ENCODE peak calls at places on chromosomes 1 and 21, in four cellular contexts. D, H, C and R are unnamed samples.

GRCh38 chr1:239250353-239251035 is 135.9 kb upstream of the CHRM3 start:
- DNase-seq in H (no peak), D (no peak), C (no peak), R (no peak)

GRCh38 chr1:109386054-109386717 is 11.5 kb downstream of the SORT1 start:
- DNase-seq in C (no peak), H (no peak), D (no peak), R (no peak)

GRCh38 chr1:157105988-157106812 is 6.6 kb upstream of the ETV3L start:
- DNase-seq in H (peak; percentile 79), C (no peak), D (peak; percentile 97), R (peak; percentile 74)

GRCh38 chr1:32068891-32069590 is 3.7 kb upstream of the TMEM39B start:
- DNase-seq in D (peak; percentile 62), C (no peak), H (peak; percentile 79), R (peak; percentile 40)

GRCh38 chr1:202170726-202171125 is 10.3 kb upstream of the PTPN7 start:
- DNase-seq in C (no peak), D (no peak), H (no peak), R (no peak)

GRCh38 chr1:86914998-86915736 is 732 bp downstream of the HS2ST1 start:
- DNase-seq in D (peak; percentile 53), H (peak; percentile 51), C (peak; percentile 30), R (peak; percentile 59)

GRCh38 chr1:1541956-1542765 is 1.7 kb upstream of the TMEM240 start:
- DNase-seq in C (no peak), D (no peak), H (no peak), R (no peak)

GRCh38 chr1:174726167-174726879 is 273.4 kb upstream of the CACYBP start:
- DNase-seq in D (peak; percentile 55), H (peak; percentile 51), C (no peak), R (peak; percentile 61)

GRCh38 chr1:160744287-160744857 is 5.3 kb downstream of the SLAMF7 start:
- DNase-seq in C (no peak), H (no peak), D (no peak), R (no peak)

GRCh38 chr1:240941706-240942370 is 329.9 kb upstream of the GREM2 start:
- DNase-seq in C (no peak), D (no peak), H (no peak), R (no peak)

GRCh38 chr1:26277261-26277661 is 2.6 kb upstream of the SH3BGRL3 start:
- DNase-seq in C (no peak), H (no peak), D (no peak), R (no peak)

GRCh38 chr21:45292399-45293213 is 4.9 kb upstream of the POFUT2 start:
- DNase-seq in D (peak; percentile 86), H (peak; percentile 81), C (peak; percentile 71), R (peak; percentile 84)

GRCh38 chr1:2968471-2968881 is 52.8 kb upstream of the ACTRT2 start:
- DNase-seq in D (no peak), C (no peak), H (no peak), R (no peak)

GRCh38 chr1:150268342-150268705 is 492 bp downstream of the APH1A start:
- DNase-seq in C (peak; percentile 39), D (no peak), H (peak; percentile 28), R (no peak)

GRCh38 chr1:8239306-8240023 is 78.4 kb upstream of the SLC45A1 start:
- DNase-seq in C (no peak), H (no peak), D (peak; percentile 39), R (no peak)

GRCh38 chr1:169111472-169111871 is 5.0 kb downstream of the ATP1B1 start:
- DNase-seq in C (no peak), H (no peak), D (no peak), R (no peak)

GRCh38 chr1:13828454-13829151 is 128.6 kb downstream of the PRDM2 start:
- DNase-seq in C (peak; percentile 12), D (no peak), H (no peak), R (no peak)

GRCh38 chr1:18154431-18155194 is 47.0 kb downstream of the IGSF21 start:
- DNase-seq in D (no peak), H (no peak), C (no peak), R (no peak)

GRCh38 chr1:16720403-16721223 is 19.7 kb upstream of the RNU1-4 start:
- DNase-seq in D (no peak), H (no peak), C (no peak), R (no peak)

GRCh38 chr1:234230414-234230862 is 142.8 kb upstream of the COA6 start:
- DNase-seq in C (no peak), D (no peak), H (no peak), R (no peak)

GRCh38 chr1:245091818-245092637 is 62.8 kb upstream of the KIF26B start:
- DNase-seq in C (no peak), H (peak; percentile 95), D (peak; percentile 99), R (peak; percentile 94)

GRCh38 chr1:183879477-183879876 is 74.6 kb downstream of the RGL1 start:
- DNase-seq in D (no peak), H (no peak), C (no peak), R (no peak)

GRCh38 chr1:74467786-74468377 is 44.5 kb downstream of the LRRC53 start:
- DNase-seq in H (no peak), D (peak; percentile 23), C (no peak), R (no peak)

GRCh38 chr1:150578278-150579109 is 916 bp downstream of the MCL1 start:
- DNase-seq in C (peak; percentile 66), D (peak; percentile 91), H (peak; percentile 90), R (peak; percentile 96)

GRCh38 chr1:58652351-58653184 is 47.3 kb downstream of the MYSM1 start:
- DNase-seq in D (peak; percentile 84), H (peak; percentile 83), C (peak; percentile 60), R (peak; percentile 91)

GRCh38 chr1:197144570-197145325 is 1.7 kb downstream of the ASPM start:
- DNase-seq in C (no peak), H (peak; percentile 28), D (peak; percentile 34), R (peak; percentile 41)

GRCh38 chr1:224377676-224378006 is 21.0 kb downstream of the CNIH4 start:
- DNase-seq in C (no peak), D (peak; percentile 84), H (peak; percentile 15), R (peak; percentile 39)

GRCh38 chr1:15071936-15072335 is 81.6 kb upstream of the TMEM51 start:
- DNase-seq in C (no peak), D (no peak), H (no peak), R (no peak)

GRCh38 chr21:41851090-41851790 is 27.9 kb downstream of the PRDM15 start:
- DNase-seq in D (no peak), H (no peak), C (no peak), R (no peak)

GRCh38 chr1:151340870-151341754 is 5.9 kb downstream of the RFX5 start:
- DNase-seq in H (peak; percentile 87), D (peak; percentile 86), C (no peak), R (peak; percentile 87)

GRCh38 chr1:119448112-119448511 is 33.2 kb downstream of the HSD3B2 start:
- DNase-seq in D (no peak), C (no peak), H (no peak), R (no peak)

GRCh38 chr1:91559046-91559750 is 58.5 kb downstream of the CDC7 start:
- DNase-seq in H (no peak), C (no peak), D (no peak), R (no peak)

GRCh38 chr1:53378932-53379661 is 51.2 kb upstream of the LRP8 start:
- DNase-seq in C (no peak), D (no peak), H (no peak), R (no peak)

GRCh38 chr1:150165622-150166612 is 16.2 kb downstream of the PLEKHO1 start:
- DNase-seq in H (peak; percentile 56), C (no peak), D (peak; percentile 55), R (peak; percentile 54)

GRCh38 chr21:16084776-16085364 is 355.1 kb downstream of the USP25 start:
- DNase-seq in H (peak; percentile 59), C (no peak), D (peak; percentile 70), R (peak; percentile 79)

GRCh38 chr1:156387899-156388813 is 19.1 kb downstream of the RHBG start:
- DNase-seq in D (no peak), C (no peak), H (no peak), R (no peak)

GRCh38 chr1:211411639-211412038 is 80.3 kb downstream of the RD3 start:
- DNase-seq in C (no peak), D (no peak), H (no peak), R (no peak)
- TF ChIP-seq CTCF in C (no peak), D (no peak), H (no peak), R (no peak)

DNA sequence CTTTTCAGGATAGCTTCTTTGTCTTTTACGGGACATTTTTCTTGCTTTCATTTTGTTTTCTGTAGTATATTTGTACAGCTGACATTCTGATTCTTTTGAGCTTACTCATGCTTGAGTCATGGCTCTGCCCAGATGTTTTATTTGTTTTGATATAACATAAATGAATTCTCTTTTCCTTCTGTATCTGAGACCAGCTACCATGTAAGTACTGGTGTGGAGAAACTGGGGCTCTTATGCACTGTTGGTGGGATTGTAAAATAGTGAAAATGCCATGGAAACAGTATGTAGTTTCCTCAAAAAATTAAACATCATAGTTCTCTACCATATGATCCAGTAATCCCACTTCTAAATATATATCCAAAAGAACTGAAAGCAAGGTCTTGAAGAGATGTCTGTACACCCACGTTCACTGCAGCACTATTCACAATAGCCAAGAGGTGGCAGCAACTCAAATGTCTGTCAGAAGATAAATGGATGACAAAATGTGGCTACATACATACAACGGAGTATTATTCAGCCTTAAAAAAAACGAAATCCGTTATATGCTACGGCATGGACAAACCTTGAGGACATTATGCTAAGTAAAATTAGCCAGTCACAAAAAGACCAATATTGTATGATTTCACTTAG is 61.4 kb downstream of the EIF2B3 start:
- DNase-seq in D (peak; percentile 95), C (no peak), H (peak; percentile 79), R (peak; percentile 87)
- TF ChIP-seq CTCF in D (peak; percentile 57), C (no peak), H (peak; percentile 51), R (peak; percentile 54)

DNA sequence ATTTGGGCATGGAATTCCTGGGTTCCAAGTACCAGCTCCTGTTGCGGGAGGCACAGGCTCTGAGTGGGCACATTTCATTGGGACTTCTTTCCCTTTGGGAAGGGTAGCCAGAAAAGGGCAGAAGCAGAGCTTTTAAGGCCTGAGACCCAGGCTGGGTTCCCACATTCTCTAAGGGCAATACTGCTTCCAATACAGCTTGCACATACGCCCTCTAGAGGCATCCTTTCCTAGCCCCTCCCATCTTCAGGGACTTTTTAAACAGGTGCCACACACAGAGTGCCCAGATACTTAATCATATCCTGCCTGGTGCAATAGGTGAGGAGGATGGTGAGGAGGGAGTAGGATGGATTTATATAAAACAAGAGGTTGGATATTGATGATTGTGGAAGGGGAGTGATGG is 5.7 kb downstream of the GPR88 start:
- DNase-seq in C (no peak), H (no peak), D (no peak), R (no peak)
- TF ChIP-seq CTCF in C (no peak), H (no peak), D (peak; percentile 7), R (peak; percentile 24)

GRCh38 chr1:216721878-216722277 is 1.4 kb downstream of the ESRRG start:
- DNase-seq in C (no peak), D (no peak), H (no peak), R (no peak)

GRCh38 chr1:216731562-216731961 is 8.3 kb upstream of the ESRRG start:
- DNase-seq in H (no peak), C (no peak), D (no peak), R (no peak)

GRCh38 chr1:216722841-216723240 is 388 bp downstream of the ESRRG start:
- DNase-seq in D (no peak), C (no peak), H (no peak), R (no peak)

GRCh38 chr1:216723274-216723780 is at the start of gene ESRRG:
- DNase-seq in H (no peak), D (peak; percentile 17), C (peak; percentile 38), R (no peak)

DNA sequence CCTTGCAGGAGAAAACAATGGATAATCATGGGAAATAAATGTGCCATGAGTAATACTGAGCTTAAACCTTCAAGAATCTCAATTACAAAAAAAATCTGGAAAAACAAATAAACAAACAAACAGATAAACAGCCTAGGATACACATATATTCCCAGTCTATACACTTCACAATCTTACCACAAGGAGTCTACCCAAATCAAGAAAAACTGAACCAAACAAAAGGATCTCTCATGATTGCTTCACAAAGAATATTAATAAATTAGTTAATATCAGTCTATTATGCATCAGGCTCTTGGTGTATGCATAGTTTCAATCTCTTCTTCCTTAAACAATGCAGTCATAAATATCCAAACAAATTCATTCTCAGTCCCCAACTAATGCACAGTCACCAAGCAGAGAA is 3.2 kb upstream of the ESRRG start:
- DNase-seq in D (no peak), C (no peak), H (no peak), R (no peak)
- TF ChIP-seq CTCF in D (no peak), C (no peak), H (no peak), R (no peak)